ENCODE peak calls at places on chromosome 9, in ten cellular contexts. H is A549, Q is thyroid gland, T is ovary, O is uterus, A is IMR-90, V is gastrocnemius medialis, I is heart left ventricle, C is H1, D is adrenal gland. X is an unnamed sample. For H3K4me1, the result is how much of the 10 kb centered on the place peaks cover.

GRCh38 chr9:19787672-19788071 is 1.2 kb downstream of the SLC24A2 start:
- DNase-seq in H (no peak), Q (no peak), D (no peak), C (no peak), I (no peak), O (no peak), V (no peak), A (no peak), T (no peak), X (no peak)

GRCh38 chr9:113154471-113154870 is 3.7 kb downstream of the SLC31A2 start:
- DNase-seq in C (no peak), I (no peak), Q (no peak), T (no peak), V (peak), D (peak), H (no peak), A (peak), O (no peak), X (no peak)

GRCh38 chr9:92564479-92564878 is 28.7 kb upstream of the ECM2 start:
- DNase-seq in O (no peak), I (no peak), T (no peak), A (peak), V (no peak), H (no peak), C (no peak), D (no peak), Q (no peak), X (no peak)

GRCh38 chr9:36748322-36748899 is 175.7 kb downstream of the MELK start:
- DNase-seq in O (no peak), H (peak), T (peak), Q (no peak), D (peak), C (no peak), V (no peak), I (peak), A (peak), X (peak)

GRCh38 chr9:6567140-6567591 is 78.4 kb downstream of the GLDC start:
- DNase-seq in T (no peak), I (no peak), D (peak), C (peak), Q (no peak), V (no peak), H (peak), A (peak), O (no peak), X (no peak)

GRCh38 chr9:32431940-32432555 is 47.6 kb downstream of the ACO1 start:
- DNase-seq in H (peak), A (peak), D (peak), Q (peak), T (peak), I (peak), O (peak), C (no peak), V (no peak), X (peak)

GRCh38 chr9:70589571-70590263 is 175.3 kb upstream of the KLF9 start:
- DNase-seq in Q (no peak), V (no peak), O (peak), I (peak), H (no peak), A (peak), C (no peak), D (no peak), T (no peak), X (no peak)

GRCh38 chr9:96858018-96858573 is 3.8 kb upstream of the ZNF782 start:
- DNase-seq in O (no peak), D (peak), Q (peak), V (no peak), I (no peak), A (peak), T (no peak), C (no peak), H (no peak), X (no peak)

GRCh38 chr9:82961504-82962125 is 101.3 kb downstream of the RASEF start:
- DNase-seq in I (peak), C (peak), T (peak), O (peak), H (peak), A (peak), Q (peak), V (peak), D (peak), X (peak)

GRCh38 chr9:136137321-136138054 is 18.8 kb upstream of the TMEM250 start:
- DNase-seq in Q (peak), O (no peak), I (no peak), C (no peak), T (no peak), D (peak), V (no peak), A (no peak), H (no peak), X (no peak)

GRCh38 chr9:115671236-115671770 is 482.3 kb upstream of the PAPPA start:
- DNase-seq in C (no peak), Q (no peak), D (no peak), I (no peak), A (no peak), H (no peak), T (no peak), V (no peak), O (no peak), X (no peak)

GRCh38 chr9:87540444-87541105 is 42.9 kb downstream of the DAPK1 start:
- DNase-seq in Q (no peak), A (no peak), C (no peak), I (no peak), T (no peak), D (no peak), V (no peak), O (no peak), H (no peak), X (no peak)

GRCh38 chr9:33138768-33139167 is 28.4 kb downstream of the B4GALT1 start:
- DNase-seq in D (no peak), O (no peak), C (no peak), A (no peak), Q (no peak), I (no peak), V (no peak), T (no peak), H (no peak), X (peak)

GRCh38 chr9:137000177-137000930 is 4.0 kb upstream of the CLIC3 start:
- DNase-seq in O (no peak), D (no peak), H (no peak), Q (no peak), C (no peak), V (no peak), I (no peak), T (no peak), A (peak), X (no peak)

DNA sequence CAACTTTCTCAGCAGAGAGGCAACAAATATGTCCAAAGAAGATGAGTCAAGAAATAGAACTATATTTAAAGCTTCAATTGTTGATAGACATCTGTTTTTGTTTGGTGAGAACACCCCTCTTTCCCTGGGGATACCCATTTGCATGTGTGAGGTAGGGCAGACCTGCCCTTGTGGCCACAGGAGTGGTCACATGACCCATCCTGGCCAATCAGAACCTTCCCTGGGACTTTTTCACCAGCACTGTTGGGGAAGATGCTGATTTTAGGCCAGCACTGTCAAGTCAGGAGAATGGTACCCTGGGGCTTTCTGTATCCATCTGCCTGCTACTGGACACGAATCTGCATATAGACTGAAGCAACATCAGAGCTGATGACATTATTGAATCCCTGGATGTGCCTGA is 211.2 kb downstream of the CDK5RAP2 start:
- DNase-seq in I (no peak), V (no peak), O (no peak), T (no peak), A (no peak), C (no peak), D (no peak), H (no peak), Q (no peak), X (no peak)
- TF ChIP-seq POLR2A in I (no peak), V (no peak), O (no peak), T (no peak), A (no peak), C (no peak), D (no peak), H (no peak), Q (no peak), X (no peak)

GRCh38 chr9:121187681-121188305 is 13.9 kb downstream of the RAB14 start:
- DNase-seq in H (no peak), Q (no peak), I (no peak), T (no peak), D (no peak), O (no peak), C (no peak), A (peak), V (no peak), X (no peak)
- H3K4me1 ChIP-seq in H (under half), Q (under half), I (under half), T (under half), D (under half), O (under half), C (under half), A (under half), V (under half), X (under half)

GRCh38 chr9:105693435-105694275 is 686 bp upstream of the TMEM38B start:
- DNase-seq in A (peak), O (no peak), T (no peak), D (no peak), H (peak), V (no peak), I (no peak), C (no peak), Q (no peak), X (no peak)

GRCh38 chr9:105697871-105698270 is 3.5 kb downstream of the TMEM38B start:
- DNase-seq in H (no peak), A (peak), T (no peak), D (no peak), I (no peak), V (no peak), Q (no peak), O (no peak), C (no peak), X (no peak)

GRCh38 chr9:105696219-105696793 is 2.0 kb downstream of the TMEM38B start:
- DNase-seq in C (no peak), A (no peak), D (no peak), O (no peak), H (no peak), I (no peak), V (no peak), T (no peak), Q (no peak), X (no peak)

GRCh38 chr9:105694848-105695581 is 674 bp downstream of the TMEM38B start:
- DNase-seq in H (peak), A (peak), Q (peak), T (peak), I (peak), O (peak), D (peak), C (no peak), V (peak), X (peak)

GRCh38 chr9:105694320-105694847 is at the start of gene TMEM38B:
- DNase-seq in Q (peak), H (peak), A (peak), V (peak), T (peak), D (peak), C (peak), I (peak), O (peak), X (peak)
- TF ChIP-seq POLR2A in Q (peak), H (peak), A (no peak), V (peak), T (peak), D (peak), C (peak), I (peak), O (peak), X (no peak)

GRCh38 chr9:38026840-38027527 is 42.0 kb downstream of the SHB start:
- DNase-seq in A (no peak), O (no peak), C (no peak), D (no peak), H (no peak), Q (no peak), V (no peak), I (no peak), T (no peak), X (no peak)

GRCh38 chr9:38024036-38024681 is 44.9 kb downstream of the SHB start:
- DNase-seq in A (peak), D (peak), O (peak), C (no peak), V (no peak), I (no peak), T (peak), Q (peak), H (no peak), X (no peak)

GRCh38 chr9:38025166-38025565 is 43.9 kb downstream of the SHB start:
- DNase-seq in O (no peak), C (no peak), A (no peak), T (no peak), Q (no peak), I (no peak), H (no peak), D (no peak), V (no peak), X (no peak)

GRCh38 chr9:38027714-38028113 is 41.3 kb downstream of the SHB start:
- DNase-seq in O (no peak), A (no peak), I (no peak), C (no peak), D (no peak), H (no peak), Q (no peak), V (no peak), T (no peak), X (no peak)

GRCh38 chr9:38026021-38026809 is 42.8 kb downstream of the SHB start:
- DNase-seq in A (peak), C (no peak), I (peak), Q (no peak), V (no peak), T (peak), H (peak), O (peak), D (peak), X (peak)
- H3K4me1 ChIP-seq in A (half or more), C (under half), I (under half), Q (half or more), V (under half), T (under half), H (half or more), O (under half), D (under half), X (under half)

GRCh38 chr9:110635589-110635988 is 33.0 kb upstream of the MUSK start:
- DNase-seq in I (no peak), C (no peak), T (no peak), O (no peak), A (no peak), H (no peak), D (no peak), Q (no peak), V (no peak), X (no peak)
- TF ChIP-seq POLR2A in I (no peak), C (no peak), T (no peak), O (no peak), A (no peak), H (no peak), D (no peak), Q (no peak), V (no peak), X (no peak)

GRCh38 chr9:134375011-134375390 is 48.7 kb downstream of the RXRA start:
- DNase-seq in A (no peak), I (peak), T (no peak), V (peak), C (no peak), H (no peak), D (peak), O (peak), Q (peak), X (peak)

GRCh38 chr9:134376386-134377142 is 50.3 kb downstream of the RXRA start:
- DNase-seq in D (peak), H (no peak), V (peak), C (no peak), I (peak), O (no peak), Q (peak), A (no peak), T (peak), X (peak)

GRCh38 chr9:134374301-134375010 is 48.2 kb downstream of the RXRA start:
- DNase-seq in D (peak), Q (peak), H (no peak), T (no peak), A (no peak), C (no peak), I (no peak), O (peak), V (peak), X (peak)

GRCh38 chr9:134377143-134377484 is 50.9 kb downstream of the RXRA start:
- DNase-seq in O (no peak), V (no peak), I (no peak), H (no peak), T (no peak), Q (no peak), C (no peak), D (no peak), A (no peak), X (no peak)

DNA sequence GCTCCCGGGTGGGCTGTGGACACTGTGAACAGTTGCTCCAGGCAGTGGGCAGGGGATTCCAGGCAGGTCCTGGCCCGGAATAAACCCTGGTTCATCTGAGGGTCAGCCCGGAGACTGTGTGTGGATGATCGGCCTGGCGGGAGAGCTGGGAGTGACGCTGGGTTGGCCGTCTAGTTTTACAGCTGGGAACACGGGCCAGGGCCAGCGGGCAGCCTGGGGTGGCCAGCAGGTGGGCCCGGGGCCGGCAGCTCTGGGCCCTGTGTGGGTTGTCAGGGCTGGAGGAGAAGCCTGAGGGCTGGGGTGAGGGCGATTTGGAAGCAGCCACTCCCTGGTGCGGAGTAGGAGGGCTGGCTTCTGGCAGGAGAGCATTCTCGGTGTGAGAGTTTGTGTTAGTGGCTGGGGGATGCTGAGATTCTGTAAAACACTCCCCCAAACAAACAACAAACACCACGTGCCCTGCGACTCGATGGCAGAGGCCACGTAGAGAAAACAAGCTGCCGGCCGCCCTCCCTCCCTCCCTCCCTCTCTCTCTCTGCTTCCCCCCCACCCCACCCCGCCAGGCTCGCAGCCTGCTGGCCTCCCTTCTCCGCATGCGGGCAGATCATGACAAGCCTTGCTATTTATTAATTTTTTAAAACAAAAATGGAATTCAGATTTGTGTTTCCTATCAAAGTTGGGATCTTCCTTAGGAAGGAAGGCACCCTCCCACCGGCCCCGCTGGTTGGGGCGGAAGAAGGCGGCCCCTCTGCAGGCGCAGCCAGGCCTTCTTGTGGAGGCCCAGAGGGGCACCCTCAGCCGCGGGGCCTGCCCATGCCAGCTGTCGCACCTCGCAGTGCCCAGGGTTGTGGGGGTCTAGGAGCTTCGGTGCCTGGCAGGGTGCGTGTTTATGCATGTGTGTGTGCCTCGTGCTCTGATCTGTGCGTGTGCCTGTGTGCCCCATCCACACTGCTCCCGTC is 49.5 kb downstream of the RXRA start:
- DNase-seq in A (no peak), I (peak), O (peak), Q (peak), V (peak), H (no peak), T (peak), D (peak), C (no peak), X (peak)
- H3K4me1 ChIP-seq in A (under half), I (half or more), O (half or more), Q (half or more), V (half or more), H (half or more), T (half or more), D (half or more), C (under half), X (half or more)

DNA sequence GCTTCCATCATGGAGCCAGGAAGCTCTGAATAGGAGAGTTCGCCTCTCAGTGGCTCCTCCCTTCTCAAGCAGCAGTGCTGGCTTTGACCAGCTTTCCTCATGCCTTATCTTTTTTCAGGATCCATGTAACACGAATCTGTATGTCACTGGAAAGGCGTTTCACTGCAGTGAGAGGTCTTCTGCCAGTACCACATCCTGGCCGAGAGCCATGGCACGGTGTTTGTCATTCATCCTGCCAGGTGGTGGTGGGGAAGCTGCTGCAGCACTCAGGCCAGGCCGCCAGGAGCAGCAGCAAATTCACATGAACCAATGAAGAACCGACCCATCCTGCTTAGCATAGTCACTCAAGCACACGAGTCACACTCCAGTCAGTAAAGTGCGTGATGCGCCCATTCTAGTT is 179.0 kb downstream of the FANCC start:
- DNase-seq in C (no peak), A (peak), V (peak), T (no peak), I (no peak), D (no peak), O (no peak), H (no peak), Q (no peak), X (no peak)
- TF ChIP-seq POLR2A in C (no peak), A (no peak), V (no peak), T (no peak), I (no peak), D (no peak), O (no peak), H (no peak), Q (no peak), X (no peak)

GRCh38 chr9:131433302-131433854 is 39.5 kb downstream of the PRRC2B start:
- DNase-seq in T (no peak), C (no peak), O (no peak), I (no peak), V (no peak), Q (no peak), A (no peak), H (no peak), D (no peak), X (no peak)
- H3K4me1 ChIP-seq in T (under half), C (under half), O (under half), I (under half), V (under half), Q (under half), A (under half), H (under half), D (under half), X (under half)

GRCh38 chr9:104984121-104984520 is 56.2 kb upstream of the ABCA1 start:
- DNase-seq in H (no peak), D (no peak), C (no peak), O (no peak), A (no peak), I (no peak), Q (no peak), V (no peak), T (no peak), X (no peak)

GRCh38 chr9:104984541-104984940 is 56.6 kb upstream of the ABCA1 start:
- DNase-seq in I (no peak), T (no peak), D (no peak), C (no peak), O (no peak), H (no peak), Q (no peak), V (no peak), A (no peak), X (no peak)

GRCh38 chr9:104981543-104982129 is 53.7 kb upstream of the ABCA1 start:
- DNase-seq in T (no peak), V (no peak), A (no peak), Q (no peak), I (no peak), C (no peak), O (no peak), D (no peak), H (no peak), X (no peak)

GRCh38 chr9:104983491-104983890 is 55.5 kb upstream of the ABCA1 start:
- DNase-seq in D (no peak), H (no peak), V (no peak), Q (no peak), I (no peak), O (no peak), A (no peak), C (no peak), T (no peak), X (no peak)

DNA sequence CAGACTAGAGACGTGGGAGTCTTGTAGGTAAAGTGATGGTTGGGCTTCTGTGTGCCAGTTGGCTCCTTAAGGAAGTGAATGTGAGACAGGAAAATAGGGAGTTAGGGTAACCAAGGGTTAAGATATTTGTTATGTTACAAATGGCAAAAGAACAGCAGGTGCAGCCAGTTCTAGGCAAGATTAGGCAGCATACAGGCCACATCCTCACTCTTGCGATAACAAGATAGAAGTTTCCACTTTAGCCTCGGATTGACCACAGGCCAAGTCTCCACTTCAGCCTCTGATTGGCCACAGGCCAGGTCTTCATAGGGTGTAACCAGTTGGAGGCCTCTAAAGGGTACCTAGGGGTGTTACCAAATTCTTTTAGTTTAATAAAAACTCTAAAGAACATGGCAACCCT is 54.6 kb upstream of the ABCA1 start:
- DNase-seq in V (no peak), H (no peak), Q (no peak), O (no peak), I (no peak), A (no peak), C (no peak), T (no peak), D (no peak), X (peak)
- TF ChIP-seq POLR2A in V (no peak), H (no peak), Q (no peak), O (no peak), I (no peak), A (no peak), C (no peak), T (no peak), D (no peak), X (no peak)

GRCh38 chr9:93907551-93908199 is 47.5 kb downstream of the BARX1 start:
- DNase-seq in H (no peak), V (no peak), I (no peak), A (no peak), O (no peak), C (no peak), T (no peak), D (no peak), Q (no peak), X (no peak)
- H3K4me1 ChIP-seq in H (under half), V (under half), I (under half), A (under half), O (under half), C (under half), T (under half), D (under half), Q (under half), X (under half)